ENCODE peak calls at places on chromosomes 13 and 19, in nine cellular contexts. One of them, this sample, is unnamed.

GRCh38 chr13:24130134-24130792 is 30.3 kb upstream of the SPATA13 start:
- DNase-seq in hepatocyte: no peak
- DNase-seq in transverse colon: no peak
- DNase-seq in WERI-Rb-1: no peak
- DNase-seq in K562: no peak
- DNase-seq in left lung: no peak
- DNase-seq in esophagus squamous epithelium: no peak
- DNase-seq in kidney: no peak
- DNase-seq in BE2C: no peak
- DNase-seq in this sample: no peak

GRCh38 chr13:73754727-73755292 is 379.4 kb downstream of the KLF12 start:
- DNase-seq in hepatocyte: peak
- DNase-seq in transverse colon: no peak
- DNase-seq in WERI-Rb-1: peak
- DNase-seq in K562: peak
- DNase-seq in left lung: no peak
- DNase-seq in esophagus squamous epithelium: no peak
- DNase-seq in kidney: no peak
- DNase-seq in BE2C: peak
- DNase-seq in this sample: peak

GRCh38 chr13:35744566-35745203 is 268.2 kb upstream of the MAB21L1 start:
- DNase-seq in hepatocyte: no peak
- DNase-seq in transverse colon: no peak
- DNase-seq in WERI-Rb-1: peak
- DNase-seq in K562: no peak
- DNase-seq in left lung: no peak
- DNase-seq in esophagus squamous epithelium: no peak
- DNase-seq in kidney: no peak
- DNase-seq in BE2C: peak
- DNase-seq in this sample: no peak

GRCh38 chr19:40286235-40286530 is 1.0 kb upstream of the AKT2 start:
- DNase-seq in hepatocyte: no peak
- DNase-seq in transverse colon: no peak
- DNase-seq in WERI-Rb-1: no peak
- DNase-seq in K562: no peak
- DNase-seq in left lung: no peak
- DNase-seq in esophagus squamous epithelium: no peak
- DNase-seq in kidney: no peak
- DNase-seq in BE2C: no peak
- DNase-seq in this sample: no peak

GRCh38 chr19:27759896-27760295 is 1453.1 kb downstream of the UQCRFS1 start:
- DNase-seq in hepatocyte: no peak
- DNase-seq in transverse colon: no peak
- DNase-seq in WERI-Rb-1: no peak
- DNase-seq in K562: no peak
- DNase-seq in left lung: no peak
- DNase-seq in esophagus squamous epithelium: no peak
- DNase-seq in kidney: no peak
- DNase-seq in BE2C: no peak
- DNase-seq in this sample: no peak

GRCh38 chr13:36086117-36086516 is 45.1 kb downstream of the DCLK1 start:
- DNase-seq in hepatocyte: no peak
- DNase-seq in transverse colon: no peak
- DNase-seq in WERI-Rb-1: peak
- DNase-seq in K562: no peak
- DNase-seq in left lung: no peak
- DNase-seq in esophagus squamous epithelium: no peak
- DNase-seq in kidney: no peak
- DNase-seq in BE2C: peak
- DNase-seq in this sample: no peak

GRCh38 chr13:109857325-109857724 is 70.9 kb upstream of the IRS2 start:
- DNase-seq in hepatocyte: no peak
- DNase-seq in transverse colon: no peak
- DNase-seq in WERI-Rb-1: no peak
- DNase-seq in K562: no peak
- DNase-seq in left lung: no peak
- DNase-seq in esophagus squamous epithelium: no peak
- DNase-seq in kidney: no peak
- DNase-seq in BE2C: no peak
- DNase-seq in this sample: no peak

GRCh38 chr19:45767881-45768643 is 990 bp downstream of the SIX5 start:
- DNase-seq in hepatocyte: peak
- DNase-seq in transverse colon: peak
- DNase-seq in WERI-Rb-1: peak
- DNase-seq in K562: peak
- DNase-seq in left lung: peak
- DNase-seq in esophagus squamous epithelium: no peak
- DNase-seq in kidney: peak
- DNase-seq in BE2C: no peak
- DNase-seq in this sample: peak

GRCh38 chr19:46470376-46470775 is 987 bp downstream of the PNMA8A start:
- DNase-seq in hepatocyte: no peak
- DNase-seq in transverse colon: no peak
- DNase-seq in WERI-Rb-1: no peak
- DNase-seq in K562: no peak
- DNase-seq in left lung: no peak
- DNase-seq in esophagus squamous epithelium: no peak
- DNase-seq in kidney: peak
- DNase-seq in BE2C: no peak
- DNase-seq in this sample: no peak

GRCh38 chr19:14310055-14310454 is 71.2 kb upstream of the ADGRE5 start:
- DNase-seq in hepatocyte: no peak
- DNase-seq in transverse colon: no peak
- DNase-seq in WERI-Rb-1: no peak
- DNase-seq in K562: no peak
- DNase-seq in left lung: no peak
- DNase-seq in esophagus squamous epithelium: no peak
- DNase-seq in kidney: no peak
- DNase-seq in BE2C: no peak
- DNase-seq in this sample: no peak

GRCh38 chr19:38425810-38426466 is at the start of gene RASGRP4:
- DNase-seq in hepatocyte: no peak
- DNase-seq in transverse colon: peak
- DNase-seq in WERI-Rb-1: no peak
- DNase-seq in K562: peak
- DNase-seq in left lung: peak
- DNase-seq in esophagus squamous epithelium: no peak
- DNase-seq in kidney: peak
- DNase-seq in BE2C: no peak
- DNase-seq in this sample: no peak
- H3K4me3 ChIP-seq in hepatocyte: no peak
- H3K4me3 ChIP-seq in transverse colon: no peak
- H3K4me3 ChIP-seq in WERI-Rb-1: no peak
- H3K4me3 ChIP-seq in K562: peak
- H3K4me3 ChIP-seq in left lung: no peak
- H3K4me3 ChIP-seq in esophagus squamous epithelium: peak
- H3K4me3 ChIP-seq in kidney: no peak
- H3K4me3 ChIP-seq in BE2C: no peak
- H3K4me3 ChIP-seq in this sample: no peak

DNA sequence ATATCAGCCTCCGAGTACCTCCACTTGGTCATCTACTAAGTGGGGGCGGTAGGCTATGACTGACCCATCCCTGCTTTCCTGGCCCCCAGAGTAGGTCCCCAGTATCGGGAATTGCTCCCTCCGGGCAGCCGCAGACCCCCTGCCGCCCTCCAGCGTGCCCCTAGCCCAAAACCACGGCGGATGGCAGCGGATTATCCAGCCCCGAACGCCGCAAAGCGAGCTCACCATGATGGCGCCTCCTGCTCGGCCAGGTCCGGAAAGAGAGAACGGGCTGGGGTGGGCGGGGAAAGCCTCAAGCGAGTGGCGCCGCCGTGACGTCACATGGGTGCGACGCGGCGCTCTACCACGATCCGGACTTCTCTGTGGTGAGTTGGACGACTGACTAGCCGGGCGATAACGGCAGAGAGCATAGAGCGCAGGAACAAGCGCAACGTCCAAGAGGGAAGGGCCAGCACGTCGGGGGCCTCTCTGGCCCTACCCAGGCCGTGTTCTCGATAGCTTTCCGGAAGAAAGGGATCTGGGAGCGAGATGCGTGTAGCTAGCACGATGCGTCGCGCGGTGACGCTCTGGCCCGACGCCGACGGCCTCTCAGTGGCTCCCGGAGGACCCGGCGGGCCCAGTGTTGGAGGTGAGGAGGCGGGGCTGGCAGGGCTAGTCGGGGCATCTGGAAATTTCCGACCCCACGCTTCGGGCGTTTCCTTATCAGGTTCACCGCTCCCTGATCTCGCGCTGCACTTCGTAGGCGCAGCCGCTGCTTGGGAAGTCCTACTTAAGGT is at the start of the genes RPL18 and SPHK2:
- DNase-seq in hepatocyte: peak
- DNase-seq in transverse colon: peak
- DNase-seq in WERI-Rb-1: peak
- DNase-seq in K562: peak
- DNase-seq in left lung: peak
- DNase-seq in esophagus squamous epithelium: peak
- DNase-seq in kidney: peak
- DNase-seq in BE2C: peak
- DNase-seq in this sample: peak
- TF ChIP-seq CTCF in hepatocyte: no peak
- TF ChIP-seq CTCF in transverse colon: no peak
- TF ChIP-seq CTCF in WERI-Rb-1: no peak
- TF ChIP-seq CTCF in K562: no peak
- TF ChIP-seq CTCF in left lung: no peak
- TF ChIP-seq CTCF in esophagus squamous epithelium: peak
- TF ChIP-seq CTCF in kidney: no peak
- TF ChIP-seq CTCF in BE2C: no peak
- TF ChIP-seq CTCF in this sample: no peak

DNA sequence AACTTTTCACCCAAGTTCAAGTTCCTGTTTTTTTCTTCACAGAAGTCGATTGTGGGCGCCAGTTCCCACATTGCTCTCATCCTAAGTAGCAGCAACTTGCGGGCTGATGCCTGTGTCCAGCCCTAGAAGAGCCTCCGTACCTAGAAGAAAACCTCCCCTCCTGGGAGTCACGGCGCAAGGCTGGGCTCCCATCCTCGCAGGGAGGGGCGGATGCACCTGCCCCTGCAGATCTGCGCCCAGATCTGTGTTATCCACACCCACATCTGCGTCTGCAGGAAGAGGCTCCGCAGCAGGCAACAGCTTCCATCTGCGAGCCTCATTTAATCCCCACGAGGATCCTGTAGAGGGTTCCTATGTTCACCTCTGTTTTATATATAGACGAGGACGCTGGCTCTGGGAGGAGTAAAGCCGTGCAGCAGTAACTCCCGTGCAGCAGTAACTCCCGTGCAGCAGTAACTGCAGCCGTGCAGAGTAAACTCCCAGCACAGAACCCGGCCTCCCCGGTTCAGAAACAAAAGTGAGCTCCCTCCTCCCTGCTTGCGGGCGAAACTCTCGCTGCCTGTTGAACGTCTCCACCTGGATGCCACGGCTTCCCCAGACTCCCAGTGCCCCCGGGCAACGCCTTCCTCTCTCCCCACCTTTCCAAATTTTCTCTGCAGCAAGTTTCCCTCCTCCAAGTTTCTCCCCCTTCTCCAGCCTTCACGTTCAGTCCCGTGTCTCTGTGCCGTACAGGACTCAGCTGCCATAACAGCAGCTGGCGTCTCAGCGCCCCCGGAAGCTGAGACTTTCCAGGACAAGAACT is 23.5 kb upstream of the LAIR1 start:
- DNase-seq in hepatocyte: no peak
- DNase-seq in transverse colon: peak
- DNase-seq in WERI-Rb-1: peak
- DNase-seq in K562: no peak
- DNase-seq in left lung: peak
- DNase-seq in esophagus squamous epithelium: no peak
- DNase-seq in kidney: no peak
- DNase-seq in BE2C: no peak
- DNase-seq in this sample: no peak
- H3K4me3 ChIP-seq in hepatocyte: no peak
- H3K4me3 ChIP-seq in transverse colon: no peak
- H3K4me3 ChIP-seq in WERI-Rb-1: peak
- H3K4me3 ChIP-seq in K562: no peak
- H3K4me3 ChIP-seq in left lung: peak
- H3K4me3 ChIP-seq in esophagus squamous epithelium: peak
- H3K4me3 ChIP-seq in kidney: no peak
- H3K4me3 ChIP-seq in BE2C: no peak
- H3K4me3 ChIP-seq in this sample: peak

GRCh38 chr13:99086149-99086868 is 108.4 kb upstream of the DOCK9 start:
- DNase-seq in hepatocyte: peak
- DNase-seq in transverse colon: peak
- DNase-seq in WERI-Rb-1: peak
- DNase-seq in K562: peak
- DNase-seq in left lung: peak
- DNase-seq in esophagus squamous epithelium: no peak
- DNase-seq in kidney: peak
- DNase-seq in BE2C: peak
- DNase-seq in this sample: peak
- TF ChIP-seq CTCF in hepatocyte: no peak
- TF ChIP-seq CTCF in transverse colon: peak
- TF ChIP-seq CTCF in WERI-Rb-1: no peak
- TF ChIP-seq CTCF in K562: no peak
- TF ChIP-seq CTCF in left lung: no peak
- TF ChIP-seq CTCF in esophagus squamous epithelium: no peak
- TF ChIP-seq CTCF in kidney: no peak
- TF ChIP-seq CTCF in BE2C: no peak
- TF ChIP-seq CTCF in this sample: peak